ENCODE peak calls at places on chromosomes 2 and 18, in six cellular contexts. P is fibroblast of lung, L is mammary epithelial cell, W is HCT116, E is GM23248, O is MM.1S. A is an unnamed sample.

GRCh38 chr2:215921884-215922283 is 91.5 kb downstream of the MREG start:
- DNase-seq in E (peak; percentile 76), W (peak; percentile 16), P (peak; percentile 99), L (peak; percentile 73), O (no peak), A (no peak)

GRCh38 chr18:37944871-37945270 is 379.3 kb upstream of the CELF4 start:
- DNase-seq in E (no peak), L (no peak), O (no peak), P (no peak), W (no peak), A (no peak)

GRCh38 chr2:239781461-239781860 is 243.7 kb downstream of the NDUFA10 start:
- DNase-seq in O (no peak), E (no peak), P (no peak), W (no peak), L (no peak), A (no peak)

GRCh38 chr2:88828397-88829137 is 137.1 kb downstream of the RPIA start:
- DNase-seq in E (peak; percentile 34), P (no peak), W (no peak), L (peak; percentile 23), O (no peak), A (no peak)

GRCh38 chr2:106542730-106543359 is 55.7 kb downstream of the CD8B2 start:
- DNase-seq in O (peak; percentile 70), W (peak; percentile 55), L (peak; percentile 27), E (peak; percentile 50), P (peak; percentile 39), A (peak; percentile 80)

GRCh38 chr2:4291430-4291829 is 588.1 kb downstream of the DCDC2C start:
- DNase-seq in P (no peak), O (peak; percentile 16), E (no peak), L (no peak), W (no peak), A (no peak)

GRCh38 chr2:32864761-32865160 is 82.0 kb upstream of the LTBP1 start:
- DNase-seq in O (no peak), W (no peak), E (peak; percentile 74), L (no peak), P (peak; percentile 83), A (no peak)

GRCh38 chr2:132473174-132473883 is 56.7 kb downstream of the GPR39 start:
- DNase-seq in E (no peak), P (no peak), W (no peak), L (no peak), O (no peak), A (no peak)

GRCh38 chr2:209721497-209721896 is 50.1 kb upstream of the UNC80 start:
- DNase-seq in P (peak; percentile 21), L (peak; percentile 8), W (no peak), O (no peak), E (peak; percentile 44), A (no peak)

DNA sequence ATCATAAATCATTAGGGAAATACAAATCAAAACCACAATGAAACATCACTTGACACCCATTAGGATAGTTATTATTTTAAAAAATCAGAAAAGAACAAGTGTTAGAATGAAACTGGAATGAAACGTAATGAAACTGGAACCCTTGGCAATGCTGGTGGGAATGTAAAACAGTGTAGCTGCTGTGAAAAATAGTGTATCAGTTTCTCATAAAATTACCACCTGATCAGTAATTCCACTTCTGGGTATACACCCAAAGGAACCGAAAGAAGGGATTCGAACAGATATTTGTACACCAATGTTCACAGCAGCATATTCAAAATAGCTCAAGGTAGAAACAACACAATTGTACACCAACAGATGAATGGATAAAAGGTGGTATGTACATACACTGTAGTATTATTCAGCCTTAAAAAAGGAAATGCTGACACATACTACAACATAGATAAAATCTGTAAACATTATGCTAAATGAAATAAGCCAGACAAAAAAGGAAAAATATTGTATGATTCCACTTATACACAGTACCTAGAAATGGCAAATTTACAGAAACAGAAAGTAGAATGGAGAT is 27.0 kb downstream of the ROCK1 start:
- DNase-seq in W (no peak), O (no peak), L (no peak), P (no peak), E (no peak), A (no peak)
- H4K20me1 ChIP-seq in W (peaks cover 21% of the 10 kb centered on the region), O (peaks cover 15% of the 10 kb centered on the region), L (no peaks in the 10 kb centered on the region), P (peaks cover 6% of the 10 kb centered on the region), E (peaks cover 68% of the 10 kb centered on the region), A (peaks cover 36% of the 10 kb centered on the region)

GRCh38 chr2:166375736-166376487 is at the start of gene SCN9A:
- DNase-seq in L (peak; percentile 56), O (peak; percentile 86), E (peak; percentile 85), W (no peak), P (peak; percentile 81), A (no peak)

GRCh38 chr2:166373951-166374350 is 1.8 kb downstream of the SCN9A start:
- DNase-seq in W (no peak), O (peak; percentile 92), L (peak; percentile 81), P (peak; percentile 72), E (peak; percentile 59), A (no peak)

GRCh38 chr2:166375205-166375735 is 474 bp downstream of the SCN9A start:
- DNase-seq in P (peak; percentile 42), W (no peak), L (no peak), E (peak; percentile 38), O (peak; percentile 92), A (no peak)

GRCh38 chr2:166376873-166377272 is 1.1 kb upstream of the SCN9A start:
- DNase-seq in E (no peak), P (no peak), W (no peak), O (no peak), L (no peak), A (no peak)

GRCh38 chr2:166376488-166376828 is 714 bp upstream of the SCN9A start:
- DNase-seq in O (peak; percentile 20), W (no peak), P (no peak), L (no peak), E (no peak), A (no peak)
- H2AFZ ChIP-seq in O (peak overlapping the region; percentile 89), W (no peak overlapping the region), P (peak overlapping the region; percentile 99), L (peak overlapping the region; percentile 97), E (peak overlapping the region; percentile 96), A (no peak overlapping the region)

DNA sequence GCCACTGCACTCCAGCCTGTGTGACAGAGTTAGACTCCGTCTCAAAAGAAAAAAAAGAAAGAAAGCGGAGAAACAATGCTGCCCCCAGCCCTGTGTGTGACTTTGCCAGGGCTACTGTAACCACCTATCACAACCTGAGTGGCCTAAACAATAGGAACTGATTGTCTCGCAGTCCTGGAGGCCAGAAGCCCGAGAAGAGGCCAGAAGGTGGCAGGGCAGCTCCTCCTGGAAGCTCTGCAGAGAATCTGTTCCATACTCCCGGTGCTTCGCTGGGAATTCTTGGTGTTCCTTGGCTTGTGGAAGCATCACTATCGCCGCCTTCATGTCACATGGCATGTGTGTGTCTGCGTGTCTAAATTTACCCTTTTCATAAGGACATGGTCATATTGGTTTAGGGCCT is 14.4 kb upstream of the RAB17 start:
- DNase-seq in W (peak; percentile 18), L (no peak), O (no peak), P (no peak), E (peak; percentile 45), A (no peak)
- H4K20me1 ChIP-seq in W (no peaks in the 10 kb centered on the region), L (no peaks in the 10 kb centered on the region), O (no peaks in the 10 kb centered on the region), P (no peaks in the 10 kb centered on the region), E (no peaks in the 10 kb centered on the region), A (no peaks in the 10 kb centered on the region)

GRCh38 chr18:69752737-69753380 is 194.8 kb downstream of the CD226 start:
- DNase-seq in E (no peak), P (no peak), L (no peak), W (no peak), O (no peak), A (no peak)
- H2AFZ ChIP-seq in E (no peak overlapping the region), P (no peak overlapping the region), L (no peak overlapping the region), W (no peak overlapping the region), O (no peak overlapping the region), A (no peak overlapping the region)

GRCh38 chr18:55405655-55406373 is 182.2 kb downstream of the TCF4 start:
- DNase-seq in E (peak; percentile 95), O (no peak), P (peak; percentile 96), W (no peak), L (peak; percentile 84), A (no peak)

GRCh38 chr18:55404811-55405654 is 183.0 kb downstream of the TCF4 start:
- DNase-seq in W (no peak), L (no peak), O (no peak), E (peak; percentile 39), P (peak; percentile 64), A (no peak)

GRCh38 chr18:55403555-55403954 is 184.4 kb downstream of the TCF4 start:
- DNase-seq in E (peak; percentile 43), W (no peak), L (no peak), O (no peak), P (peak; percentile 16), A (no peak)

GRCh38 chr18:55402731-55403405 is 185.1 kb downstream of the TCF4 start:
- DNase-seq in O (no peak), P (peak; percentile 60), L (no peak), W (no peak), E (peak; percentile 63), A (no peak)

DNA sequence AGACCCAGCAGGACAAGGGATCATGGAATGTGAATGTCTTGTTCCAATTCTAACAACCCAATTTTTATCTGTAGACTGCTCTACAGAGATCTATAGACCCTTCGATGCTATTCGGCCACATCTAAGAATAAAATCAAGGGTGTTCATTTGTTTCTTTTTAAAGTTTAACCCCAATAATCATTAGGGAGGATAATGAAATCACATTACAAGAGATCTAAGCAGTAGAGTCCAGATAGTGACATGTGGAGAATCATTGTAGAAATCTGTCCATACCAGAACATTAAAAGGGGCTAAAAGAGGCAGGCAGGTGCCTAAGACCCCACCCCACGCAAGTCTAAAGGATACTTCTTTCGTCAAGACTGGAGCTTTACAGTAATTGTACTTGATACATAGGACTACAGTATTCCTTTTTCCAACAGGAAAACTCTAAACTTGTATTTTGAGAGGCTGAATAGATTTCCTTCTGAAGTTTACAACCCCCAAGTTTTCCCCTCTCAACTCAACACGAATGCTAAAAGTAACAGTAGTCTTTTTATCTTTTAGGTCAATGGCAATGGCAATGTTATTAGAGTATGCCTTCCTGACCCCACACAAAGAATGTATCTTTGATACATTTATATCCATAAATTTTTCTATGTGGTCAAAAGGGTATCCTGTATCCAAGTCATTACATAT is 183.7 kb downstream of the TCF4 start:
- DNase-seq in W (no peak), L (no peak), P (no peak), E (no peak), O (no peak), A (no peak)
- H4K20me1 ChIP-seq in W (no peaks in the 10 kb centered on the region), L (no peaks in the 10 kb centered on the region), P (no peaks in the 10 kb centered on the region), E (no peaks in the 10 kb centered on the region), O (no peaks in the 10 kb centered on the region), A (no peaks in the 10 kb centered on the region)

GRCh38 chr18:58438984-58439311 is 189.9 kb downstream of the ALPK2 start:
- DNase-seq in W (no peak), O (peak; percentile 25), E (peak; percentile 1), P (no peak), L (no peak), A (peak; percentile 21)

GRCh38 chr18:58443671-58444070 is 185.2 kb downstream of the ALPK2 start:
- DNase-seq in E (no peak), O (no peak), W (no peak), L (no peak), P (no peak), A (no peak)

GRCh38 chr18:58438161-58438983 is 190.5 kb downstream of the ALPK2 start:
- DNase-seq in W (no peak), P (peak; percentile 61), O (peak; percentile 56), E (peak; percentile 60), L (peak; percentile 16), A (peak; percentile 30)
- H2AFZ ChIP-seq in W (no peak overlapping the region), P (peak overlapping the region; percentile 85), O (peak overlapping the region; percentile 98), E (peak overlapping the region; percentile 97), L (peak overlapping the region; percentile 64), A (peak overlapping the region; percentile 82)